ENCODE peak calls at places on chromosomes 12 and 14, in seven cellular contexts. U, Q, L, S, K, P and C are unnamed samples.

GRCh38 chr12:116066381-116067230 is 210.9 kb downstream of the MED13L start:
- DNase-seq in U (peak), P (no peak), Q (peak), K (no peak), S (peak), L (peak), C (no peak)

GRCh38 chr12:124862768-124863408 is 776 bp downstream of the SCARB1 start:
- DNase-seq in Q (peak), P (no peak), L (peak), K (peak), U (no peak), S (no peak), C (no peak)

GRCh38 chr12:111444706-111445310 is 39.1 kb downstream of the SH2B3 start:
- DNase-seq in U (no peak), K (no peak), P (peak), S (no peak), L (peak), Q (peak), C (peak)

GRCh38 chr12:117100851-117101673 is 1.8 kb upstream of the TESC start:
- DNase-seq in L (peak), Q (peak), S (no peak), K (no peak), P (peak), U (peak), C (no peak)

GRCh38 chr12:1613860-1614259 is 15.2 kb upstream of the WNT5B start:
- DNase-seq in U (no peak), P (no peak), S (no peak), Q (no peak), L (peak), K (no peak), C (no peak)

GRCh38 chr12:12954361-12954760 is 2.4 kb upstream of the GPRC5D start:
- DNase-seq in P (no peak), Q (no peak), S (no peak), U (peak), K (no peak), L (no peak), C (no peak)

GRCh38 chr14:101880016-101880297 is 84.4 kb upstream of the DYNC1H1 start:
- DNase-seq in K (no peak), P (no peak), L (no peak), S (no peak), Q (no peak), U (no peak), C (no peak)

GRCh38 chr12:91978143-91978542 is 167.5 kb downstream of the BTG1 start:
- DNase-seq in S (no peak), P (no peak), Q (no peak), K (no peak), U (peak), L (no peak), C (no peak)

GRCh38 chr14:75032939-75033338 is 18.3 kb downstream of the MLH3 start:
- DNase-seq in Q (no peak), S (no peak), L (no peak), U (no peak), K (no peak), P (no peak), C (no peak)

GRCh38 chr14:54299393-54300363 is 97.1 kb upstream of the CDKN3 start:
- DNase-seq in P (no peak), L (no peak), U (no peak), S (no peak), Q (no peak), K (no peak), C (no peak)

GRCh38 chr14:61934385-61934784 is 172.2 kb downstream of the SNAPC1 start:
- DNase-seq in Q (no peak), P (no peak), L (no peak), S (no peak), U (no peak), K (peak), C (no peak)

GRCh38 chr12:59808317-59808910 is 212.6 kb downstream of the SLC16A7 start:
- DNase-seq in L (no peak), S (no peak), P (no peak), K (peak), Q (peak), U (peak), C (no peak)

GRCh38 chr14:31154956-31155355 is 52.6 kb downstream of the HECTD1 start:
- DNase-seq in U (peak), K (no peak), Q (no peak), P (no peak), S (no peak), L (no peak), C (no peak)

GRCh38 chr12:101939856-101940265 is 62.5 kb downstream of the DRAM1 start:
- DNase-seq in P (peak), U (peak), L (peak), Q (peak), S (peak), K (peak), C (peak)

GRCh38 chr12:128853321-128854197 is at the start of gene GLT1D1:
- DNase-seq in K (no peak), P (peak), U (no peak), S (peak), L (no peak), Q (no peak), C (peak)

GRCh38 chr12:79056775-79057174 is 192.2 kb downstream of the SYT1 start:
- DNase-seq in P (no peak), Q (no peak), K (no peak), S (no peak), L (no peak), U (no peak), C (no peak)

GRCh38 chr14:55123101-55123500 is 6.0 kb upstream of the LGALS3 start:
- DNase-seq in L (no peak), S (no peak), K (peak), U (no peak), P (no peak), Q (no peak), C (no peak)

GRCh38 chr14:56002876-56003625 is 115.2 kb upstream of the PELI2 start:
- DNase-seq in U (no peak), Q (no peak), K (no peak), S (no peak), L (no peak), P (no peak), C (no peak)

GRCh38 chr12:57738661-57739237 is at the start of gene AGAP2:
- DNase-seq in P (no peak), S (no peak), Q (no peak), K (no peak), U (no peak), L (peak), C (no peak)

GRCh38 chr14:95463173-95463901 is 53.1 kb downstream of the SYNE3 start:
- DNase-seq in P (no peak), K (no peak), Q (peak), S (no peak), U (no peak), L (no peak), C (no peak)

GRCh38 chr12:55729592-55730446 is 1.0 kb upstream of the CD63 start:
- DNase-seq in L (peak), P (peak), S (peak), U (peak), K (peak), Q (peak), C (no peak)

GRCh38 chr14:102507026-102507860 is 2.3 kb downstream of the ANKRD9 start:
- DNase-seq in P (no peak), S (no peak), K (no peak), U (no peak), Q (no peak), L (no peak), C (no peak)

DNA sequence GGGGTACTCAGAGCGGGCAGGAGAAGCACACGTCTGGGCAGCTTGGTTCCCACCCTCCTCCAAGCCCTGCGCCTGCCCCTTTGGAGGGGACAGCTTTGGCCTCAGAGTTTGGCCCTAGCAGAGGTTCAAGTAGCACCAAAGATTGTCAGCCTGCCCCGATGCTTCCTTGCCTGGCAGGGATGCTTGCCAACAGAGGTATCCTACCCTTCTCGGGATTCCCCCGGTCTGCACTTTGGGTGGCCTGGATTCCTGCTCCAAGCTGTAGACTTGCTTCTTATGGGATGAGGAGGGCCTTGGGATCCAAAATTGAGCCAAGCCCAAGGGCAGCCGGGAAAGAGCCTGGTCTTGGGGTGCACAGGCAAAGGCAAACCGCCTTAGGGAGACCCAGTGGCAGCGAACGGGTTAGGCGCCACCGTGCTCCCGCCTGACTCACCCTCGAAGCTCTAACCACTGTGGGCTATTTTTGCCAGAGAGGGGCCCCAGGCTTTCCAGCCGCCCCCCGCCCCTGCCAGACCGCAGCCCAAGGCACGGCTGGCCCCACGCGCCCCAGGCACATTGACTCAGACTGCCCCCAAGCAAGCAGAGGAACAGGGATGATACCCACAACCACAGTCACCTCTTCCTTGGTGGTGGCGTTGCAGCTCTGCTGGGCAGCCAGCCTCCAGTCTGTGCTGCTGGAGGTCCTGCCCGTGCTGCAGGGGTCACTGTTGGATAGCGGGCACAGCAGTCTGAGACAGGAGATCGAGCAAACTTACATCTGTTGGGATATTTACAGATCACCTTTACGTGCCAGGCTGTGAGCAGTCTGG is 882 bp upstream of the WNT10B start:
- DNase-seq in P (no peak), Q (peak), L (peak), K (peak), S (no peak), U (no peak), C (no peak)
- TF ChIP-seq CTCF in P (no peak), Q (peak), L (peak), K (no peak), S (no peak), U (no peak), C (no peak)

DNA sequence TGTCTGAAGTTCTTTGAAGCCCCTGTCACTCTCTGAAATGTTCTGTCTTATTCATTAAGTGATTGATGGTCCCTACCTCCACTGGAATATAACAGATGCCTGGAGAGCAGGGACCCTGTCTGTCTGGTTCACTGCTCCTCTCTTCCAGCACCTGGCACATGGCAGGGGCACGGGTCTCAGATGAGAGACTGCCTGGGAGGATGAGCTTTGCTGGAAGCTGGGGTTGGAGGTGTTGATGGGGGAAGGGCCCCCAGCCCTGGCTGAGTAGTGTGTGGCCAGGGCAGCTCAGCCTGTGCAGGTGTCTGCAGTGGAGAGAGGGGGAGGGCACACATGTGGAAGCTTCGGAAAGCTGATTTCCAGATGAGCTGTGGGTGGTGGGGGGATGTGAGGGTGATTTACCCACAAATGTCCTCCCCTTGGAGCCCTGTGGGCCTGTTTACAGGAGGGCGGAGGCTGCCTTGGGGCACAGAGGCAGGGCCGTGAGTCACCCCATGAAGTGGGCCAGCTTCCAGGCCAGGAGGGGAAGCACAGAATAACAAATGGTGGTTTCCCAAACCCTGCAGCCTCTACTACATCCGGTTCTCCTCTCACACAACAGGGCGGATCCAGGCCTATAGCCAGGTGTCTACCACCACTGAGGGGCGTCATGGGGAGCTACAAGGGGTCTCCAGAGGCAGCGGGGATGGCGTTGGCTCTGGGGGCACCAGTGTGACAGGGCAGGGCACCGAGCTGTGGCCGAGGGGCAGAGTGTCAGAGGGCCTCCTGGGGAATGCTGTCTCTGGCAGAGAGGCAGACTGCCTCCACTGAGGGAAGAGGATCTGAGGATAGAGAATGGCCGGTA is 11.0 kb downstream of the KRT7 start:
- DNase-seq in P (peak), U (peak), Q (peak), L (no peak), K (peak), S (no peak), C (no peak)
- TF ChIP-seq CTCF in P (no peak), U (no peak), Q (no peak), L (no peak), K (no peak), S (no peak), C (no peak)

GRCh38 chr12:106303202-106303820 is 778 bp downstream of the TCP11L2 start:
- DNase-seq in K (peak), Q (peak), L (peak), S (peak), U (peak), P (peak), C (peak)
- TF ChIP-seq CTCF in K (peak), Q (no peak), L (peak), S (no peak), U (peak), P (no peak), C (no peak)

GRCh38 chr12:106118-106561 is 39.6 kb downstream of the IQSEC3 start:
- DNase-seq in S (no peak), L (peak), Q (no peak), K (no peak), P (peak), U (peak), C (no peak)
- TF ChIP-seq CTCF in S (peak), L (peak), Q (no peak), K (no peak), P (no peak), U (no peak), C (peak)